ENCODE peak calls at places on chromosomes 6 and 20, in seven cellular contexts. O, G, L, D, W, S and U are unnamed samples. For H3K27me3, the result is how much of the 10 kb centered on the place peaks cover.

GRCh38 chr6:135938588-135939215 is 87.2 kb downstream of the PDE7B start:
- DNase-seq in O (peak), G (peak), L (peak), D (no peak), W (peak), S (peak), U (no peak)

GRCh38 chr6:36272234-36272633 is 2.4 kb downstream of the PNPLA1 start:
- DNase-seq in O (no peak), G (no peak), L (no peak), D (no peak), W (no peak), S (no peak), U (no peak)

GRCh38 chr6:167098825-167099225 is 24.1 kb upstream of the CCR6 start:
- DNase-seq in O (no peak), G (no peak), L (no peak), D (no peak), W (no peak), S (no peak), U (no peak)

GRCh38 chr20:58555078-58555765 is 40.0 kb upstream of the APCDD1L start:
- DNase-seq in O (peak), G (no peak), L (no peak), D (no peak), W (no peak), S (no peak), U (no peak)

GRCh38 chr6:54255881-54256280 is 52.4 kb upstream of the TINAG start:
- DNase-seq in O (no peak), G (no peak), L (no peak), D (no peak), W (no peak), S (no peak), U (no peak)

GRCh38 chr20:59144179-59144830 is 19.3 kb upstream of the ZNF831 start:
- DNase-seq in O (no peak), G (no peak), L (no peak), D (no peak), W (no peak), S (no peak), U (no peak)

GRCh38 chr20:48461351-48461750 is 366.4 kb downstream of the PREX1 start:
- DNase-seq in O (no peak), G (no peak), L (no peak), D (no peak), W (no peak), S (no peak), U (no peak)

GRCh38 chr6:21479140-21479539 is 114.4 kb upstream of the SOX4 start:
- DNase-seq in O (peak), G (no peak), L (no peak), D (no peak), W (no peak), S (peak), U (no peak)

GRCh38 chr20:10332656-10333421 is 101.2 kb downstream of the MKKS start:
- DNase-seq in O (no peak), G (no peak), L (no peak), D (no peak), W (no peak), S (no peak), U (no peak)

GRCh38 chr20:23289249-23289648 is 61.3 kb upstream of the NXT1 start:
- DNase-seq in O (no peak), G (no peak), L (no peak), D (no peak), W (no peak), S (no peak), U (no peak)

GRCh38 chr20:58818585-58819285 is 32.0 kb downstream of the GNAS-AS1 start:
- DNase-seq in O (peak), G (no peak), L (no peak), D (no peak), W (no peak), S (no peak), U (no peak)

GRCh38 chr6:154602708-154603107 is 92.2 kb upstream of the CNKSR3 start:
- DNase-seq in O (no peak), G (no peak), L (no peak), D (no peak), W (no peak), S (no peak), U (no peak)

GRCh38 chr6:154605207-154605877 is 94.9 kb upstream of the CNKSR3 start:
- DNase-seq in O (peak), G (no peak), L (no peak), D (no peak), W (no peak), S (no peak), U (no peak)

GRCh38 chr6:154604120-154604519 is 93.6 kb upstream of the CNKSR3 start:
- DNase-seq in O (no peak), G (no peak), L (no peak), D (no peak), W (peak), S (no peak), U (no peak)

GRCh38 chr6:154598403-154598802 is 87.9 kb upstream of the CNKSR3 start:
- DNase-seq in O (no peak), G (no peak), L (peak), D (no peak), W (peak), S (no peak), U (no peak)

GRCh38 chr6:154602296-154602695 is 91.8 kb upstream of the CNKSR3 start:
- DNase-seq in O (no peak), G (no peak), L (no peak), D (no peak), W (no peak), S (no peak), U (no peak)
- TF ChIP-seq EZH2phosphoT487 in O (no peak), G (no peak), L (no peak), D (no peak), W (no peak), S (no peak), U (no peak)

GRCh38 chr20:53677447-53678314 is 84.0 kb upstream of the ZNF217 start:
- DNase-seq in O (no peak), G (peak), L (peak), D (no peak), W (peak), S (no peak), U (no peak)
- TF ChIP-seq CTCF in O (no peak), G (no peak), L (no peak), D (no peak), W (peak), S (no peak), U (no peak)

DNA sequence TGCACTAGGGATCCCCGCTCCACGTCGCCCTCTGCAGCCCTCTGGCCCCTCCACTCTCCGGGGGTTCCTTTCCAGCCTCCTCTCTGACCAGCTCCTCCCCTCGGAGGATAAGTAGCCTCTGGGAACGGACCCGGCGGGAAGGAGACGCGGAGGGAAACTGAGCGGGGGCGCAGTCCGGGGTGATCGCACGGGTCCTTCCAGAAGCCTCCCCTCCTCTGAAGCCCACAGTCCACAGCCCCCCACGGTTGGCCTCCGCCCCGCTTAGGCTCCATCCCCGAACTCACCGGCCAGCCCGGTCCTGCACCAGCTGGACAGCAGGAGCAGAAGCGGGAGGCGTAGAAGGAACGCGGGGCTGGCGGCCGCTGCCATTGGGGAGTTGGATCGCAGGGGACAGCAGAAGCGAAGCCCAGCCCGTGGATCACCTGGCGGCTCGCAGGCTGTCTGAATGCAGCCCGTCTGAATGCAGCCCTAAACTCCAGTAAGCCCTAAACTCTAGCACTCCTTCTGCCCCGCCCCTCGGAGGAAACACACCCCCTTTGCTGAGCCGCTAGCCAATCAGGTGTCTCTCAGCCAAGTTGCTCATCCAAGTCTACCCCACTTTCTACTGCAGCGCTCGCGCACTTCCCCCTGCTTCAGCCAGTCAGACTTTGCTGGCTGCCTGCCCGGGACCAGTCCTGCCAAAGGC is at the start of gene RAET1G:
- DNase-seq in O (peak), G (peak), L (peak), D (peak), W (peak), S (peak), U (peak)
- H3K27me3 ChIP-seq in O (under half), G (under half), L (half or more), D (under half), W (half or more), S (under half), U (half or more)

DNA sequence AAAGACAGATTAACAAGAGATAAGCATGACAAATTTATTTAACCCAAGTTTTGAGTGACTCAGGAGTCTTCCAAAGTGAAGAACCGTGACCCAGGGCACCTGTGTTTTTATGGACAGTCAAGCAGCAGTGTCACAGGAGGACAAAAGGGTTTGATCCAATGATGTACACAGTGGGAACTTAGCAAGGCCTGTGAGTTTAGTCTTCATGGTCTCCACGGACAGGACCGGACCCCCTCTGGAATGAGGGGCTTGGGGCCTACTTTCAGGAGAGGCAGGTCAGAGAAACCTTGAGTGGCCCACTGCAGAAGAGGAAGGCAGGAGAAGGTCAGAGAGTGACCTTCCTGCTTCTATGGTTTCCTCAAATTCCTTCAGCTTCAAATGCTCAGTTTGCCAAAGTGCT is 26.2 kb upstream of the ZMYND8 start:
- DNase-seq in O (peak), G (no peak), L (no peak), D (no peak), W (no peak), S (no peak), U (no peak)
- TF ChIP-seq EZH2phosphoT487 in O (no peak), G (no peak), L (no peak), D (no peak), W (no peak), S (no peak), U (no peak)

GRCh38 chr6:11598687-11599086 is 61.1 kb downstream of the TMEM170B start:
- DNase-seq in O (no peak), G (peak), L (no peak), D (no peak), W (no peak), S (no peak), U (no peak)

GRCh38 chr6:11596640-11597237 is 59.2 kb downstream of the TMEM170B start:
- DNase-seq in O (no peak), G (no peak), L (no peak), D (no peak), W (no peak), S (no peak), U (no peak)

GRCh38 chr6:11593096-11593495 is 55.5 kb downstream of the TMEM170B start:
- DNase-seq in O (no peak), G (no peak), L (no peak), D (no peak), W (no peak), S (no peak), U (no peak)

GRCh38 chr6:11592289-11592906 is 54.8 kb downstream of the TMEM170B start:
- DNase-seq in O (no peak), G (no peak), L (no peak), D (no peak), W (no peak), S (no peak), U (no peak)

GRCh38 chr6:11595903-11596302 is 58.4 kb downstream of the TMEM170B start:
- DNase-seq in O (peak), G (no peak), L (peak), D (no peak), W (peak), S (peak), U (no peak)
- TF ChIP-seq CTCF in O (peak), G (peak), L (peak), D (no peak), W (peak), S (peak), U (peak)

DNA sequence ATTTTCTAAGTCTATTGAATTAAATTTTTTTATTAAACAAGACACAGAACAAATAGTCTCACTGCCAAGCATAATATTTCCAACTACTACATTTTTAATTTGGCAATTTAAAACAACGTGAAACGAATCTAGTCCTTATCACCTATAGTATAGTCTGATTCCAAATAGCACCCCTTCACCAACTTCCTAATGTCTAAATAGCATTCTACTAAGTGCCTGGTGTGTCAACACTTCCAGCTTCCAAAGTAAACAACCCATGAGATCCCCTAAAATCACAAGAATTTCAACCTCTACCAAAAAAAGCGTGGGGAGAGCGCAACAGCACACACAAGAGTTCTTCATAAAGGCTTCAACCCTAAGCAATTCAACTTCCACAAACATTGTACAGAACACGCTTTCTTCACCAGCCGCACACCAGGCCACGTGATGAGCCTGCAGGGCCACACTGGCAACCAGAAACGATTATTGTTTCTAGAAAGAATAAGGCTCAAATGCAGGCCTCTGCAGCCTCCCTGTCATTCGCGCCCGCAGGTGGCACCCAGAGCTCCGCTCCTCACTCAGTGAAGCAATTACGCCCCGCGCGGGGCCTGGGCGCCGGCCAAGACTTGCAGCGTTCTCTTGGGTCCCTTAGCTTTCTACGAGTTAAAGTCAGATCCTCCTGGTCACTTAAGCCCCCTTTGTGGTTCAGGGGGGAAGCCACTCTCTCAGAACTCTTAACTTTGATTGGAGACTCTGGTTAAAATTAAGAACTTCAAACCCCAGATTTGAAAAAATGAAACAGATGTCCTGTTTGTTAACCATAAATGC is 18.4 kb downstream of the SIM1 start:
- DNase-seq in O (no peak), G (no peak), L (peak), D (no peak), W (peak), S (no peak), U (no peak)
- H3K27me3 ChIP-seq in O (under half), G (half or more), L (half or more), D (under half), W (half or more), S (half or more), U (under half)

GRCh38 chr6:142601427-142601826 is 299.6 kb downstream of the ADGRG6 start:
- DNase-seq in O (no peak), G (no peak), L (no peak), D (no peak), W (no peak), S (no peak), U (no peak)

GRCh38 chr6:142602972-142603371 is 301.2 kb downstream of the ADGRG6 start:
- DNase-seq in O (no peak), G (no peak), L (no peak), D (no peak), W (no peak), S (no peak), U (no peak)

DNA sequence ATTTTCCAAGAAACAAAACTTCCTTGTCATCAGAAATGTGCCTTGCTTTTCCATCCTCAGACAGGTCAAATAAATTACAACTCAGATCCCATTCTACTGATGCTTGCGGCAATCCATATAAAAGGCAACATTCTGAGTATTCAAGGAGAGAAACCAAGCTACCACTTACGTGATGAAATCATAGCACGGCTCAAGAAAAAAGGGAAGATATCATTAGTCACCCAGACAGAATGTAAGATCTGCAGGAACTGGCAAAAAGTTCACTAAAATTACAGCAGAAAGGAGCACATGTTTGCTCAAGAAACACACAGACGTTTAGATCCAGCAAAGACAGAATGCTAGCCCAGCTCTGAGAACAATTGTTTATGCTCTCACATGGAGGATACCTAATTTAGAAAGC is 304.1 kb downstream of the ADGRG6 start:
- DNase-seq in O (no peak), G (peak), L (no peak), D (no peak), W (no peak), S (no peak), U (no peak)
- TF ChIP-seq EZH2phosphoT487 in O (no peak), G (no peak), L (no peak), D (no peak), W (no peak), S (no peak), U (no peak)